ENCODE peak calls at places on chromosomes 7 and 10, in five cellular contexts. L, H, S, Y and P are unnamed samples.

GRCh38 chr10:6382081-6382480 is 179.3 kb downstream of the PFKFB3 start:
- DNase-seq in H (no peak), Y (no peak), S (no peak), L (no peak), P (no peak)

GRCh38 chr7:84792232-84792882 is 394.5 kb downstream of the SEMA3D start:
- DNase-seq in L (no peak), Y (no peak), H (no peak), S (no peak), P (no peak)

GRCh38 chr10:102492983-102493382 is 9.5 kb downstream of the ACTR1A start:
- DNase-seq in S (no peak), L (no peak), H (no peak), Y (peak; percentile 59), P (no peak)

GRCh38 chr10:547591-548081 is 141.8 kb downstream of the DIP2C start:
- DNase-seq in L (no peak), Y (no peak), H (no peak), S (no peak), P (no peak)

GRCh38 chr10:88136712-88137111 is 273.3 kb downstream of the PTEN start:
- DNase-seq in H (no peak), S (no peak), L (no peak), Y (no peak), P (no peak)

GRCh38 chr7:80135306-80136104 is 874 bp downstream of the GNAI1 start:
- DNase-seq in H (no peak), S (peak; percentile 18), Y (peak; percentile 33), L (peak; percentile 38), P (no peak)

GRCh38 chr10:44064987-44065787 is 319.7 kb downstream of the CXCL12 start:
- DNase-seq in H (no peak), Y (no peak), L (no peak), S (no peak), P (no peak)

GRCh38 chr7:108000875-108001758 is 1.8 kb downstream of the LAMB1 start:
- DNase-seq in H (peak; percentile 78), Y (peak; percentile 19), S (peak; percentile 54), L (peak; percentile 80), P (no peak)

GRCh38 chr7:35254496-35255416 is 856 bp upstream of the TBX20 start:
- DNase-seq in L (no peak), H (no peak), S (no peak), Y (no peak), P (no peak)

GRCh38 chr10:22854935-22855421 is 72.9 kb upstream of the ARMC3 start:
- DNase-seq in H (no peak), Y (no peak), L (no peak), S (no peak), P (no peak)

GRCh38 chr7:99021941-99022560 is 121.9 kb downstream of the SMURF1 start:
- DNase-seq in S (peak; percentile 25), H (no peak), Y (no peak), L (no peak), P (peak; percentile 24)

GRCh38 chr7:23530355-23530754 is 1.4 kb downstream of the TRA2A start:
- DNase-seq in L (peak; percentile 29), S (peak; percentile 51), Y (peak; percentile 58), H (no peak), P (no peak)

GRCh38 chr7:95434501-95435421 is at the start of gene PON2:
- DNase-seq in S (peak; percentile 85), Y (peak; percentile 84), H (peak; percentile 94), L (peak; percentile 88), P (peak; percentile 84)

GRCh38 chr7:17680943-17681351 is 259.3 kb downstream of the SNX13 start:
- DNase-seq in H (no peak), S (peak; percentile 79), Y (peak; percentile 61), L (no peak), P (no peak)

GRCh38 chr7:112188257-112188656 is 17.9 kb downstream of the DOCK4 start:
- DNase-seq in S (no peak), L (no peak), H (no peak), Y (no peak), P (no peak)

GRCh38 chr10:60818134-60818770 is 40.0 kb downstream of the CDK1 start:
- DNase-seq in Y (no peak), H (no peak), L (no peak), S (no peak), P (no peak)

GRCh38 chr7:70710651-70711050 is 421.3 kb upstream of the GALNT17 start:
- DNase-seq in Y (no peak), H (no peak), L (no peak), S (no peak), P (no peak)

GRCh38 chr7:35991511-35992232 is 161.4 kb upstream of the EEPD1 start:
- DNase-seq in S (no peak), H (no peak), L (no peak), Y (no peak), P (no peak)

GRCh38 chr7:39855325-39855674 is 94.8 kb upstream of the CDK13 start:
- DNase-seq in Y (no peak), L (no peak), H (no peak), S (no peak), P (no peak)
- H3K4me3 ChIP-seq in Y (no peak overlapping the region), L (peak overlapping the region; percentile 27), H (peak overlapping the region; percentile 39), S (no peak overlapping the region), P (peak overlapping the region; percentile 63)

GRCh38 chr10:77390481-77390891 is 247.1 kb downstream of the KCNMA1 start:
- DNase-seq in Y (peak; percentile 35), L (no peak), S (peak; percentile 72), H (no peak), P (no peak)
- H3K27ac ChIP-seq in Y (peak overlapping the region; percentile 64), L (no peak overlapping the region), S (peak overlapping the region; percentile 84), H (no peak overlapping the region), P (peak overlapping the region; percentile 79)

GRCh38 chr7:150994838-150995510 is 4.2 kb downstream of the NOS3 start:
- DNase-seq in L (no peak), H (no peak), S (no peak), Y (no peak), P (no peak)

GRCh38 chr7:150992833-150993302 is 2.1 kb downstream of the NOS3 start:
- DNase-seq in L (no peak), Y (no peak), H (peak; percentile 86), S (no peak), P (no peak)

GRCh38 chr7:150992051-150992640 is 1.3 kb downstream of the NOS3 start:
- DNase-seq in H (no peak), S (no peak), Y (no peak), L (no peak), P (no peak)

GRCh38 chr7:150993511-150993910 is 2.7 kb downstream of the NOS3 start:
- DNase-seq in H (peak; percentile 92), Y (no peak), L (no peak), S (no peak), P (no peak)

GRCh38 chr7:150994141-150994837 is 3.5 kb downstream of the NOS3 start:
- DNase-seq in S (no peak), H (peak; percentile 83), L (no peak), Y (no peak), P (no peak)
- H3K4me3 ChIP-seq in S (no peak overlapping the region), H (peak overlapping the region; percentile 49), L (no peak overlapping the region), Y (no peak overlapping the region), P (peak overlapping the region; percentile 40)

GRCh38 chr7:42856605-42856987 is 55.3 kb downstream of the C7orf25 start:
- DNase-seq in S (no peak), H (no peak), Y (no peak), L (peak; percentile 29), P (no peak)

GRCh38 chr7:42854521-42855118 is 57.2 kb downstream of the C7orf25 start:
- DNase-seq in L (no peak), H (no peak), Y (no peak), S (no peak), P (no peak)

DNA sequence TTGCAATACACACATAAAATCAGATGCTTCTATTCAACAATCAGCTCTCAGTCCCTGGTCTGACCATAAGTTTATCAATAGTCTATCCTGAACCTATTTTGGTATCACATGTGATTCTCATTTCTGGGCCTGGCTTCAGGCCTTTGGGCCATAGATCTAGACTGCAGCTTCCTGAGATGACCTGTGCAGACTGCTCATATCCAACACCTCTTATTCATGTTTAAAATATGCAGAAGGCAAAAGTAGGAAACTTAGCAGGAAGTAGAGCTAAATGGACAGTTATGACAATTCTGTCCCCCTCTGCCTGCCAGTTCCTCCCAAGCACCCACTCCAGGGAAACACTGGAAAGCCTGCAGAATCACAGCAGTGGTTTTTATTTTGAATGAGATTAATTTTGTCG is 53.3 kb downstream of the C7orf25 start:
- DNase-seq in L (no peak), H (no peak), S (peak; percentile 65), Y (peak; percentile 38), P (no peak)
- H3K27ac ChIP-seq in L (no peak overlapping the region), H (no peak overlapping the region), S (no peak overlapping the region), Y (no peak overlapping the region), P (no peak overlapping the region)